ENCODE peak calls at places on chromosome 14, in nine cellular contexts. B is right lobe of liver; O is neural progenitor cell; M is ovary; D is CD8-positive, alpha-beta T cell; T is pancreas; V is RWPE2; H is A549; I is astrocyte. Z is an unnamed sample.

GRCh38 chr14:33588771-33589170 is 362.1 kb downstream of the EGLN3 start:
- DNase-seq in B (no peak), O (no peak), M (no peak), D (no peak), T (no peak), V (no peak), H (no peak), I (no peak), Z (no peak)

GRCh38 chr14:44162197-44162596 is 344.9 kb downstream of the FSCB start:
- DNase-seq in B (no peak), O (no peak), M (no peak), D (no peak), T (no peak), V (no peak), H (peak; percentile 12), I (no peak), Z (no peak)

GRCh38 chr14:104262515-104263514 is 124.4 kb downstream of the KIF26A start:
- DNase-seq in B (peak; percentile 17), O (no peak), M (peak; percentile 8), D (no peak), T (no peak), V (peak; percentile 51), H (no peak), I (no peak), Z (peak; percentile 23)

GRCh38 chr14:93303659-93304058 is 29.2 kb downstream of the BTBD7 start:
- DNase-seq in B (no peak), O (no peak), M (peak; percentile 40), D (no peak), T (no peak), V (no peak), H (no peak), I (no peak), Z (peak; percentile 48)

GRCh38 chr14:81485372-81485771 is 48.3 kb downstream of the SEL1L start:
- DNase-seq in B (no peak), O (no peak), M (no peak), D (no peak), T (no peak), V (no peak), H (no peak), I (no peak), Z (no peak)

GRCh38 chr14:100486025-100486828 is 101.0 kb downstream of the BEGAIN start:
- DNase-seq in B (peak; percentile 55), O (peak; percentile 93), M (peak; percentile 89), D (peak; percentile 69), T (peak; percentile 60), V (no peak), H (peak; percentile 35), I (peak; percentile 78), Z (no peak)

GRCh38 chr14:100810861-100811461 is 15.0 kb upstream of the MEG3 start:
- DNase-seq in B (no peak), O (no peak), M (no peak), D (no peak), T (no peak), V (no peak), H (no peak), I (peak; percentile 69), Z (no peak)

GRCh38 chr14:71591929-71592328 is 340.3 kb upstream of the RGS6 start:
- DNase-seq in B (no peak), O (no peak), M (no peak), D (no peak), T (no peak), V (no peak), H (no peak), I (peak; percentile 90), Z (no peak)

GRCh38 chr14:104001003-104001402 is 58.7 kb upstream of the RD3L start:
- DNase-seq in B (no peak), O (peak; percentile 48), M (no peak), D (peak; percentile 19), T (no peak), V (no peak), H (peak; percentile 14), I (no peak), Z (no peak)

GRCh38 chr14:103724116-103724515 is 8.5 kb downstream of the ZFYVE21 start:
- DNase-seq in B (peak; percentile 51), O (no peak), M (peak; percentile 90), D (no peak), T (peak; percentile 79), V (no peak), H (no peak), I (peak; percentile 56), Z (peak; percentile 86)

GRCh38 chr14:36553650-36554260 is 28.7 kb downstream of the NKX2-8 start:
- DNase-seq in B (no peak), O (peak; percentile 66), M (no peak), D (no peak), T (no peak), V (no peak), H (peak; percentile 64), I (peak; percentile 22), Z (peak; percentile 36)

GRCh38 chr14:69619007-69619406 is 7.6 kb downstream of the SUSD6 start:
- DNase-seq in B (no peak), O (no peak), M (no peak), D (no peak), T (no peak), V (no peak), H (no peak), I (peak; percentile 47), Z (peak; percentile 58)

GRCh38 chr14:71966528-71966927 is 34.3 kb downstream of the RGS6 start:
- DNase-seq in B (no peak), O (no peak), M (no peak), D (no peak), T (no peak), V (no peak), H (no peak), I (no peak), Z (no peak)

GRCh38 chr14:51157012-51157411 is 62.1 kb upstream of the TRIM9 start:
- DNase-seq in B (no peak), O (no peak), M (no peak), D (no peak), T (no peak), V (no peak), H (peak; percentile 30), I (no peak), Z (no peak)

GRCh38 chr14:61342486-61342885 is 21.1 kb downstream of the PRKCH start:
- DNase-seq in B (no peak), O (no peak), M (no peak), D (peak; percentile 79), T (no peak), V (no peak), H (no peak), I (no peak), Z (no peak)

GRCh38 chr14:69845050-69845581 is 34.1 kb upstream of the SMOC1 start:
- DNase-seq in B (no peak), O (no peak), M (no peak), D (no peak), T (no peak), V (no peak), H (no peak), I (no peak), Z (no peak)

GRCh38 chr14:31286456-31287293 is 79.1 kb upstream of the HECTD1 start:
- DNase-seq in B (no peak), O (peak; percentile 36), M (no peak), D (no peak), T (no peak), V (peak; percentile 42), H (peak; percentile 54), I (no peak), Z (no peak)
- TF ChIP-seq CTCF in B (peak; percentile 28), O (peak; percentile 52), M (no peak), D (no peak), T (no peak), V (peak; percentile 21), H (no peak), I (peak; percentile 8), Z (peak; percentile 23)

GRCh38 chr14:68245146-68246073 is 425.8 kb downstream of the RAD51B start:
- DNase-seq in B (no peak), O (no peak), M (peak; percentile 58), D (no peak), T (peak; percentile 25), V (no peak), H (no peak), I (peak; percentile 67), Z (peak; percentile 66)

GRCh38 chr14:68248481-68249255 is 429.1 kb downstream of the RAD51B start:
- DNase-seq in B (peak; percentile 23), O (peak; percentile 77), M (peak; percentile 53), D (no peak), T (no peak), V (no peak), H (peak; percentile 86), I (peak; percentile 74), Z (peak; percentile 31)

GRCh38 chr14:68247867-68248266 is 428.3 kb downstream of the RAD51B start:
- DNase-seq in B (no peak), O (no peak), M (no peak), D (no peak), T (no peak), V (no peak), H (peak; percentile 37), I (no peak), Z (peak; percentile 53)

GRCh38 chr14:68246074-68246980 is 426.7 kb downstream of the RAD51B start:
- DNase-seq in B (no peak), O (no peak), M (no peak), D (no peak), T (peak; percentile 34), V (no peak), H (no peak), I (peak; percentile 71), Z (no peak)

DNA sequence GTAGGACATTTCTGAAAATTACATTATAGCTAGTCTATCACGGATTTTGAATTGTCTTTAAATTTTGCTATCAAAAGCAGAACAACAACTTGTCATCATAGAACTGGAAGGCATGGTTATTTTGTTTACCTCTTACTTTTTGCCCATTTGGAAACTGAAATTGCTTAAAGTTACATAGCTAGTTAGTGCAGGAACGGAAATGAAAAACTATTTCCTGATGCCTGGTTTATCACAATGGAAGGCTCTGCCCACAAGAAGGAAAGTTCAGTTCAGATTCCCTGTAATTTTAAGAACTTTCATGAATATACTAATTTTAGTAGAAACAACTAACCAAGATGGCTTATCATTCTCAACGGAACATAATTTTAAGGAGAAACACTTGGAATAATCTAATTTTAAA is 427.7 kb downstream of the RAD51B start:
- DNase-seq in B (no peak), O (no peak), M (no peak), D (no peak), T (no peak), V (no peak), H (no peak), I (no peak), Z (no peak)
- H3K4me1 ChIP-seq in B (peaks cover 45% of the 10 kb centered on the region), O (peaks cover 72% of the 10 kb centered on the region), M (peaks cover 36% of the 10 kb centered on the region), D (peaks cover 15% of the 10 kb centered on the region), T (peaks cover 76% of the 10 kb centered on the region), V (peaks cover 55% of the 10 kb centered on the region), H (peaks cover 69% of the 10 kb centered on the region), I (peaks cover 39% of the 10 kb centered on the region), Z (peaks cover 77% of the 10 kb centered on the region)

DNA sequence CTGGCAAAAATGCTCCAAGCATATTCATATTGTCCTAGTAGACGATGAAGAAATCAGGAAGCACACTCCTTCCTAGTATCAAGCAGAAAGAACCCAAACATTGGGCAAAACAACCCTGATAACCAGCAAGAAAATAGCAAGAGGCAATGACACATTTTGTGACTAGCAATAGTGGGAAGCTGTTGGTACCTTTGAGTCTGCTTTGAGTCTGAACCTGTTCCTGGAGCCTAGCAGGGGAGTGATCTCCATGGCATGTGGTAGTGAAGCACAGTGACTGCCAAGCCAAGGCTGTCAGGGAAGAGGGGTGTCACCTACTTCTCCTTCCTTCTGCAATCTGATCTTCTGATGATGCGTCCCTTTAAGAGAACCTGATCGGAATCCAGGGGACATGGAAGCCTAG is 533.9 kb downstream of the VRK1 start:
- DNase-seq in B (no peak), O (no peak), M (no peak), D (no peak), T (no peak), V (no peak), H (no peak), I (no peak), Z (no peak)
- H3K4me3 ChIP-seq in B (no peak overlapping the region), O (no peak overlapping the region), M (no peak overlapping the region), D (no peak overlapping the region), T (no peak overlapping the region), V (no peak overlapping the region), H (no peak overlapping the region), I (no peak overlapping the region), Z (no peak overlapping the region)

GRCh38 chr14:52729925-52730707 is at the start of gene STYX:
- DNase-seq in B (peak; percentile 100), O (peak; percentile 100), M (peak; percentile 99), D (peak; percentile 97), T (peak; percentile 98), V (peak; percentile 100), H (peak; percentile 97), I (peak; percentile 93), Z (peak; percentile 99)
- TF ChIP-seq CTCF in B (peak; percentile 29), O (peak; percentile 11), M (peak; percentile 52), D (no peak), T (no peak), V (no peak), H (no peak), I (no peak), Z (peak; percentile 44)